ENCODE peak calls at places on chromosomes 7 and 10, in seven cellular contexts. C, G, M, U, I, Y and Q are unnamed samples.

GRCh38 chr10:48496831-48497792 is 107.8 kb downstream of the ARHGAP22 start:
- DNase-seq in C (no peak), G (no peak), M (no peak), U (peak; percentile 90), I (no peak), Y (peak; percentile 78), Q (peak; percentile 76)

GRCh38 chr7:111439977-111440376 is 122.3 kb downstream of the IMMP2L start:
- DNase-seq in C (no peak), G (no peak), M (no peak), U (peak; percentile 33), I (no peak), Y (peak; percentile 13), Q (no peak)

GRCh38 chr7:134948736-134949135 is 37.6 kb upstream of the AGBL3 start:
- DNase-seq in C (no peak), G (no peak), M (no peak), U (peak; percentile 74), I (no peak), Y (peak; percentile 37), Q (peak; percentile 76)

GRCh38 chr7:102321351-102322201 is 34.7 kb downstream of the SPDYE6 start:
- DNase-seq in C (peak; percentile 46), G (no peak), M (no peak), U (peak; percentile 55), I (peak; percentile 72), Y (no peak), Q (no peak)

GRCh38 chr10:7546365-7546967 is 120.3 kb downstream of the ITIH5 start:
- DNase-seq in C (peak; percentile 40), G (no peak), M (no peak), U (peak; percentile 20), I (no peak), Y (no peak), Q (no peak)

GRCh38 chr7:77940647-77941046 is 142.1 kb downstream of the PHTF2 start:
- DNase-seq in C (peak; percentile 67), G (peak; percentile 36), M (peak; percentile 2), U (peak; percentile 71), I (peak; percentile 33), Y (peak; percentile 48), Q (peak; percentile 75)

GRCh38 chr7:148854975-148855374 is 29.1 kb downstream of the EZH2 start:
- DNase-seq in C (peak; percentile 40), G (no peak), M (no peak), U (no peak), I (no peak), Y (no peak), Q (no peak)

GRCh38 chr7:42739591-42739990 is 172.3 kb downstream of the C7orf25 start:
- DNase-seq in C (no peak), G (no peak), M (no peak), U (peak; percentile 53), I (no peak), Y (no peak), Q (no peak)

GRCh38 chr10:129962092-129962494 is 2.0 kb downstream of the EBF3 start:
- DNase-seq in C (no peak), G (no peak), M (peak; percentile 26), U (no peak), I (peak; percentile 64), Y (no peak), Q (no peak)

GRCh38 chr10:60429084-60429849 is 39.6 kb upstream of the ANK3 start:
- DNase-seq in C (no peak), G (no peak), M (no peak), U (no peak), I (no peak), Y (peak; percentile 43), Q (no peak)

GRCh38 chr7:51224811-51225581 is 91.6 kb downstream of the COBL start:
- DNase-seq in C (no peak), G (peak; percentile 31), M (no peak), U (peak; percentile 6), I (peak; percentile 50), Y (no peak), Q (no peak)

GRCh38 chr7:7054252-7054830 is 128.0 kb upstream of the C1GALT1 start:
- DNase-seq in C (no peak), G (no peak), M (no peak), U (no peak), I (no peak), Y (no peak), Q (no peak)

GRCh38 chr10:70363292-70363691 is 19.1 kb downstream of the LRRC20 start:
- DNase-seq in C (no peak), G (no peak), M (no peak), U (no peak), I (no peak), Y (no peak), Q (no peak)
- H3K9ac ChIP-seq in C (no peak overlapping the region), G (no peak overlapping the region), M (no peak overlapping the region), U (peak overlapping the region; percentile 72), I (no peak overlapping the region), Y (peak overlapping the region; percentile 70), Q (peak overlapping the region; percentile 81)

GRCh38 chr10:22568928-22569327 is 145.4 kb downstream of the PIP4K2A start:
- DNase-seq in C (no peak), G (no peak), M (no peak), U (no peak), I (no peak), Y (no peak), Q (no peak)
- H3K4me3 ChIP-seq in C (no peak overlapping the region), G (no peak overlapping the region), M (no peak overlapping the region), U (no peak overlapping the region), I (no peak overlapping the region), Y (no peak overlapping the region), Q (no peak overlapping the region)

GRCh38 chr7:150377116-150377979 is 1.8 kb upstream of the ZNF775 start:
- DNase-seq in C (no peak), G (no peak), M (no peak), U (no peak), I (no peak), Y (no peak), Q (no peak)
- H3K9ac ChIP-seq in C (no peak overlapping the region), G (peak overlapping the region; percentile 19), M (no peak overlapping the region), U (peak overlapping the region; percentile 79), I (peak overlapping the region; percentile 27), Y (no peak overlapping the region), Q (no peak overlapping the region)

DNA sequence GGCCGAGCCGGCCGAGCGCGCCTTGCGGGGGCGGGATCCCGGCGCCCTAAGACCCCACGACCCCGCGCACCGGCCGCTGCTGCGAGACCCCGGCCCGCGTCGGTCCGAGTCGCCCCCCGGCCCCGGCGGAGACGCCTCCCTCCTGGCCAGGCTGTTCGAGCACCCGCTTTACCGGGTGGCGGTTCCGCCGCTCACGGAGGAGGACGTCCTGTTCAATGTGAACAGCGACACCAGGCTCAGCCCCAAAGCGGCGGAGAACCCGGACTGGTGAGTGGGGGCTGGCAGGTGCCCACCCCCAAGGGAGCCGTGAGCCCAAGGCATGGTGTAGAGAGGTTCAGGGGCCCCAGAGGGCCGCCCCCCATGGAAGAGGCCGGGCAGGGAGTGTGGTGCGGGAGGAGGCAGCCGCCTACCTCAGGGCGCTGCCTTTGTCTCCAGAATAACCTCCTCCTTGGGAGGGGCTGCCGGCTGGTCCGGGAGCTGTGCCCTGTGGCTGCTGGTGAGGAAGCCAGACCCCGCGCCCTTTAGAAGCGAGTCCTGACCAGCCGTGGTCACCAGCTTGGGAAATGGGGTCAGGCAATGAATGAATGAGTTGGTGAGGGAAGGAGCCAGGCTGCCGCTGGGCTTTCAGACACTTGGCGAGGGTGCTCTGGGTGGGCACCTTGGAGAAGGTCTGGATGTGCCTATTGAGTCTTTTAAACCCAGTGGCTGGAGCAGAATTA is 1.3 kb downstream of the FAM20C start:
- DNase-seq in C (peak; percentile 70), G (no peak), M (no peak), U (peak; percentile 52), I (peak; percentile 25), Y (no peak), Q (peak; percentile 36)
- H3K4me3 ChIP-seq in C (peak overlapping the region; percentile 66), G (peak overlapping the region; percentile 91), M (peak overlapping the region; percentile 59), U (peak overlapping the region; percentile 93), I (peak overlapping the region; percentile 64), Y (peak overlapping the region; percentile 78), Q (peak overlapping the region; percentile 91)

GRCh38 chr7:108234281-108234680 is 104.1 kb upstream of the LAMB4 start:
- DNase-seq in C (no peak), G (no peak), M (no peak), U (peak; percentile 54), I (peak; percentile 44), Y (peak; percentile 40), Q (peak; percentile 24)

GRCh38 chr7:108239501-108240225 is 109.5 kb upstream of the LAMB4 start:
- DNase-seq in C (no peak), G (no peak), M (no peak), U (no peak), I (no peak), Y (no peak), Q (no peak)

GRCh38 chr7:108236681-108237415 is 106.7 kb upstream of the LAMB4 start:
- DNase-seq in C (no peak), G (no peak), M (no peak), U (no peak), I (peak; percentile 81), Y (no peak), Q (no peak)

GRCh38 chr7:108235451-108236061 is 105.4 kb upstream of the LAMB4 start:
- DNase-seq in C (no peak), G (no peak), M (no peak), U (peak; percentile 59), I (peak; percentile 96), Y (peak; percentile 43), Q (peak; percentile 32)

GRCh38 chr7:108234981-108235450 is 104.9 kb upstream of the LAMB4 start:
- DNase-seq in C (no peak), G (no peak), M (no peak), U (peak; percentile 35), I (peak; percentile 88), Y (peak; percentile 11), Q (peak; percentile 24)
- H3K9ac ChIP-seq in C (no peak overlapping the region), G (no peak overlapping the region), M (no peak overlapping the region), U (peak overlapping the region; percentile 19), I (no peak overlapping the region), Y (no peak overlapping the region), Q (peak overlapping the region; percentile 61)

GRCh38 chr7:94396044-94396443 is 1.3 kb downstream of the COL1A2 start:
- DNase-seq in C (no peak), G (no peak), M (no peak), U (peak; percentile 91), I (peak; percentile 18), Y (peak; percentile 74), Q (peak; percentile 76)
- H3K4me3 ChIP-seq in C (no peak overlapping the region), G (no peak overlapping the region), M (peak overlapping the region; percentile 47), U (peak overlapping the region; percentile 99), I (peak overlapping the region; percentile 39), Y (peak overlapping the region; percentile 81), Q (peak overlapping the region; percentile 88)

DNA sequence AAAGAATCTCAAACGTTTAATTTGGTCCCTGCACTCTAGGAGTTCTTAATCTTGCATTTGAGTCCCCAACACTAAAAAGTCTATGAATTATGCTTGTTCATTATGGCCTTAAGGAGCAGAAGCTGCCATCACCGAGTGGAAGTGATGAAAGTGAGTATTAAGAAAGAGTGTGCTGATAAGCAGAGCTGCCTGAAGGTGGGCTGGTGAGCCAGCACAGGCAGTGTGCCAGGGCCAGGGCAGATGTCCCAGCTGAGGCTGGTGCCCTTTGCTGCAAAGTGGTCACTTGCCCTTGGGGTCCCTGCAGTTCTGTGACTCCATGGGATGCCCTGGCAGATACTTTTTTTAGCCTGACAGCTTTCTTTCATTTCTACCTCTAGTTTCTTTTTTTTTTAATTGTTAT is 73.0 kb upstream of the LOXL4 start:
- DNase-seq in C (peak; percentile 64), G (no peak), M (no peak), U (peak; percentile 42), I (no peak), Y (peak; percentile 38), Q (peak; percentile 29)
- H3K9ac ChIP-seq in C (no peak overlapping the region), G (no peak overlapping the region), M (no peak overlapping the region), U (no peak overlapping the region), I (no peak overlapping the region), Y (no peak overlapping the region), Q (no peak overlapping the region)

GRCh38 chr7:4631664-4632171 is 50.4 kb upstream of the FOXK1 start:
- DNase-seq in C (peak; percentile 88), G (peak; percentile 84), M (peak; percentile 65), U (peak; percentile 97), I (peak; percentile 92), Y (peak; percentile 91), Q (peak; percentile 98)
- H3K4me3 ChIP-seq in C (peak overlapping the region; percentile 29), G (peak overlapping the region; percentile 53), M (peak overlapping the region; percentile 36), U (peak overlapping the region; percentile 74), I (no peak overlapping the region), Y (peak overlapping the region; percentile 42), Q (peak overlapping the region; percentile 75)